ENCODE peak calls at places on chromosome 22, in four cellular contexts. One of them, this sample, is unnamed.

GRCh38 chr22:44569516-44569915 is 71.5 kb upstream of the RTL6 start:
- DNase-seq in uterus: no peak
- DNase-seq in heart left ventricle: no peak
- DNase-seq in dorsolateral prefrontal cortex: no peak
- DNase-seq in this sample: no peak

GRCh38 chr22:32996702-32997101 is 61.5 kb downstream of the SYN3 start:
- DNase-seq in heart left ventricle: peak; percentile 83
- DNase-seq in dorsolateral prefrontal cortex: no peak
- DNase-seq in uterus: peak; percentile 34
- DNase-seq in this sample: no peak

GRCh38 chr22:48858856-48859255 is 968.8 kb downstream of the BRD1 start:
- DNase-seq in dorsolateral prefrontal cortex: no peak
- DNase-seq in uterus: no peak
- DNase-seq in heart left ventricle: no peak
- DNase-seq in this sample: peak; percentile 11

GRCh38 chr22:50183141-50183971 is 2.4 kb upstream of the TRABD start:
- DNase-seq in heart left ventricle: peak; percentile 29
- DNase-seq in dorsolateral prefrontal cortex: no peak
- DNase-seq in uterus: no peak
- DNase-seq in this sample: no peak

GRCh38 chr22:42138972-42139371 is 8.4 kb upstream of the CYP2D6 start:
- DNase-seq in uterus: no peak
- DNase-seq in dorsolateral prefrontal cortex: no peak
- DNase-seq in heart left ventricle: no peak
- DNase-seq in this sample: no peak

GRCh38 chr22:35313311-35314121 is 13.8 kb downstream of the TOM1 start:
- DNase-seq in dorsolateral prefrontal cortex: no peak
- DNase-seq in uterus: peak; percentile 48
- DNase-seq in heart left ventricle: peak; percentile 81
- DNase-seq in this sample: peak; percentile 73

GRCh38 chr22:29524440-29525191 is 28.9 kb downstream of the THOC5 start:
- DNase-seq in heart left ventricle: peak; percentile 37
- DNase-seq in uterus: no peak
- DNase-seq in dorsolateral prefrontal cortex: no peak
- DNase-seq in this sample: no peak

GRCh38 chr22:30423296-30423958 is 2.1 kb upstream of the MTFP1 start:
- DNase-seq in dorsolateral prefrontal cortex: peak; percentile 31
- DNase-seq in heart left ventricle: peak; percentile 86
- DNase-seq in uterus: peak; percentile 53
- DNase-seq in this sample: no peak

GRCh38 chr22:47618611-47619010 is 856.2 kb downstream of the TBC1D22A start:
- DNase-seq in uterus: no peak
- DNase-seq in dorsolateral prefrontal cortex: no peak
- DNase-seq in heart left ventricle: no peak
- DNase-seq in this sample: peak; percentile 46

GRCh38 chr22:37169947-37170688 is 17.9 kb downstream of the C1QTNF6 start:
- DNase-seq in uterus: no peak
- DNase-seq in heart left ventricle: peak; percentile 12
- DNase-seq in dorsolateral prefrontal cortex: peak; percentile 13
- DNase-seq in this sample: peak; percentile 50

GRCh38 chr22:23258826-23259170 is 78.5 kb downstream of the BCR start:
- DNase-seq in dorsolateral prefrontal cortex: no peak
- DNase-seq in heart left ventricle: no peak
- DNase-seq in uterus: no peak
- DNase-seq in this sample: no peak

GRCh38 chr22:24996420-24996952 is 44.0 kb downstream of the KIAA1671 start:
- DNase-seq in uterus: no peak
- DNase-seq in dorsolateral prefrontal cortex: no peak
- DNase-seq in heart left ventricle: peak; percentile 53
- DNase-seq in this sample: no peak

GRCh38 chr22:49091451-49091850 is 736.2 kb downstream of the BRD1 start:
- DNase-seq in heart left ventricle: no peak
- DNase-seq in dorsolateral prefrontal cortex: no peak
- DNase-seq in uterus: no peak
- DNase-seq in this sample: no peak

GRCh38 chr22:31586137-31586920 is 75.7 kb downstream of the PISD start:
- DNase-seq in heart left ventricle: no peak
- DNase-seq in dorsolateral prefrontal cortex: no peak
- DNase-seq in uterus: no peak
- DNase-seq in this sample: no peak

GRCh38 chr22:29581799-29582198 is 886 bp upstream of the NIPSNAP1 start:
- DNase-seq in dorsolateral prefrontal cortex: no peak
- DNase-seq in heart left ventricle: no peak
- DNase-seq in uterus: no peak
- DNase-seq in this sample: no peak

GRCh38 chr22:49811014-49811791 is 16.5 kb downstream of the BRD1 start:
- DNase-seq in uterus: no peak
- DNase-seq in dorsolateral prefrontal cortex: no peak
- DNase-seq in heart left ventricle: peak; percentile 15
- DNase-seq in this sample: no peak

GRCh38 chr22:35516723-35517122 is 23.9 kb upstream of the RASD2 start:
- DNase-seq in uterus: no peak
- DNase-seq in heart left ventricle: no peak
- DNase-seq in dorsolateral prefrontal cortex: no peak
- DNase-seq in this sample: no peak

GRCh38 chr22:29784451-29785361 is 17.5 kb downstream of the UQCR10 start:
- DNase-seq in heart left ventricle: no peak
- DNase-seq in uterus: no peak
- DNase-seq in dorsolateral prefrontal cortex: no peak
- DNase-seq in this sample: no peak

GRCh38 chr22:49922484-49922883 is 4.0 kb downstream of the CRELD2 start:
- DNase-seq in uterus: no peak
- DNase-seq in dorsolateral prefrontal cortex: no peak
- DNase-seq in heart left ventricle: no peak
- DNase-seq in this sample: no peak

GRCh38 chr22:49106136-49106930 is 721.3 kb downstream of the BRD1 start:
- DNase-seq in uterus: no peak
- DNase-seq in heart left ventricle: no peak
- DNase-seq in dorsolateral prefrontal cortex: no peak
- DNase-seq in this sample: no peak

GRCh38 chr22:50719814-50720300 is 18.1 kb upstream of the ACR start:
- DNase-seq in heart left ventricle: no peak
- DNase-seq in uterus: no peak
- DNase-seq in dorsolateral prefrontal cortex: no peak
- DNase-seq in this sample: no peak

GRCh38 chr22:49767355-49768062 is 60.2 kb downstream of the BRD1 start:
- DNase-seq in heart left ventricle: no peak
- DNase-seq in uterus: no peak
- DNase-seq in dorsolateral prefrontal cortex: no peak
- DNase-seq in this sample: peak; percentile 61

GRCh38 chr22:35630387-35630793 is 13.3 kb upstream of the MB start:
- DNase-seq in dorsolateral prefrontal cortex: no peak
- DNase-seq in uterus: peak; percentile 39
- DNase-seq in heart left ventricle: no peak
- DNase-seq in this sample: no peak

DNA sequence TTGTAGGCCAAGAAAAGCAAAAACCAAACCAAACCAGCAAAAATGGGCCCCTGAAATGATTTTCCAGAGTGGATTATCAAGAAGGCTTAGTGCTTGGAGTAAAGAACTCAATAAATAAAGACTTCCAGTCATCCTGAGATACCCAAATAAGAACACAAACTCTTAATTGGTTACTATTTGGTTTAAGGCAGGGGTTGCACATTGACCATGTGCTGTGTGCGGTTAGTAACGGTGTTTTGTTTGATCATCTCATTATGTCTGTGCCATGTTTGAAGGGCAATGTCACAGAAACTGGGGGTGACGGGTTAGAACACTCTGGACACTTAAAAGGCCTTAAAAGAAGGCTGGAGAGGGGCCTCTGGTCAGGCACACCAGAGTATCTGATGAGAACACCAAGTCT is 9.7 kb upstream of the MICAL3 start:
- DNase-seq in heart left ventricle: no peak
- DNase-seq in dorsolateral prefrontal cortex: no peak
- DNase-seq in uterus: no peak
- DNase-seq in this sample: no peak
- H3K27ac ChIP-seq in heart left ventricle: peak overlapping the region; percentile 52
- H3K27ac ChIP-seq in dorsolateral prefrontal cortex: peak overlapping the region; percentile 18
- H3K27ac ChIP-seq in uterus: peak overlapping the region; percentile 77
- H3K27ac ChIP-seq in this sample: peak overlapping the region; percentile 89

GRCh38 chr22:20187777-20188566 is 37.1 kb upstream of the CCDC188 start:
- DNase-seq in heart left ventricle: no peak
- DNase-seq in uterus: no peak
- DNase-seq in dorsolateral prefrontal cortex: no peak
- DNase-seq in this sample: no peak

GRCh38 chr22:20186871-20187546 is 36.2 kb upstream of the CCDC188 start:
- DNase-seq in dorsolateral prefrontal cortex: no peak
- DNase-seq in heart left ventricle: no peak
- DNase-seq in uterus: no peak
- DNase-seq in this sample: no peak

GRCh38 chr22:20184501-20185145 is 33.8 kb upstream of the CCDC188 start:
- DNase-seq in uterus: no peak
- DNase-seq in heart left ventricle: no peak
- DNase-seq in dorsolateral prefrontal cortex: no peak
- DNase-seq in this sample: no peak

GRCh38 chr22:20185750-20186149 is 34.9 kb upstream of the CCDC188 start:
- DNase-seq in uterus: no peak
- DNase-seq in dorsolateral prefrontal cortex: no peak
- DNase-seq in heart left ventricle: no peak
- DNase-seq in this sample: no peak

DNA sequence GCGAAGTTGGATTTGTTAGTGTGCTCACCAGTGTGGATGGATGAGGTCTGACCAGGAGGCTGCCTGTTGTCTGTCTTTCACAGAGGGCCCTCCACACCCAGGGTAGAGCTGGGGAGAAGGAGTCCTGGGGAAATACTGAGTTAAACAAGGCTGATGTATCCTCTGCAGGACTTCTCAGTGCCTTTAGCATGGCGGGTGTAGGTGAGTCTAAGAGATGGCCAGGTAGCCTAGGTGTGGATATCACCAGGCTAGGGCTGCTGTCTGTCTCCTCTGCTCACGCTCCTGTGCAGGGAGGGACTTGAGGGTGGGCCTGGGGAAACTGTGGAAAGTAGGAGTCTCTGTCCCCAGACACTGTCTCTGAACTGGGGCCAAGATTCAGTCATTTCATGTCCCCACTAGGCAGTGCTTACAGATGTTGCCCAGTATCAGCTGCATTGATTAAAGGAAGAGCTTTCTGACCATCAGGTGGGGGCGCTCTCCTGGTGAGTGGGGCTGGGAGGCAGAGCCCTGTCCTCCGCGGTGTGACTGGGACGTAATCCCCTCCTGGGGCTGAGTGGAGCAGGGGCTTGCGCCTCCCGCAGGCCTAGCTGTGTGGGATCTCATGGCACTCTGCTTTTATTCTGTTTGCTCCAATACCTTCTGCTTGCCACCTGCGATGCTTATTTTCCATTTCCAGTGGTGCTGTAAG is 35.5 kb upstream of the CCDC188 start:
- DNase-seq in heart left ventricle: no peak
- DNase-seq in uterus: no peak
- DNase-seq in dorsolateral prefrontal cortex: no peak
- DNase-seq in this sample: no peak
- TF ChIP-seq CTCF in heart left ventricle: no peak
- TF ChIP-seq CTCF in uterus: no peak
- TF ChIP-seq CTCF in dorsolateral prefrontal cortex: no peak
- TF ChIP-seq CTCF in this sample: no peak

DNA sequence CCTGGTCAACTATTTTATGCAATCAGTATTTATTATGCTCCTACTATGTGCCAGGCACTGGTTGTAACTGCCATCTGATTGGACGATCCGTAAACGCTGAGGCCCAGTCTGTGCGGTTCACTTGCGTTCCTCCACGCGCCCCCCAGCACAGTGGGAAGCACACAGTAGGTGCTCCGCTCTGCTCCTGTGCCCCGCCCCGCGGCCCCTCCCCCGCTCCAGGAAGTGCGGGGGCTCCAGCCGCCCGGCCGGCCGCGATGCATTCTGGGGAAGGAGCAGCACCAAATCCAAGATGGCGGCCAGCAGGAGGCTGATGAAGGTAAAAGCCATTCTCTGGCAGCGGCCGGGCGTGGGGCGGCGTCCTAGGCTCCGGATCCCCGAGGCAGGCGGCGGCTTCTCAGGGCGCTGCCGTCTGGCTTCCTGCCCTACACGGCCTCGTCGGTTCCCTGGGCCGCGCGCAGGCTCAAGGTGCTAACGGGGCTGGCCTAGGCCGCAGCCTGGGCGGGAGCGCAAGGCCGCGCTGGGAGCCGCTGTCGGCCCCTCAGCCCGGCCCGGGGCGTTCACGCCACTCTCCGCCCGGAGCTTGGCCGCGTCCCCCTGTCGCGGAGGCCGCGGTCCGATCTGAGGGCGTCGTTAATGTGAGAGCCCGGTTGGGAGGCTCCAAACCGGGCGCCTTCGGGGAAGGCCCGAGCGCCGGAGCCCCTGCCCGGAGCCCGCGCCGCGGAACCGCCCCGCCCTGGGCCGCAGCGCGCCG is at the start of gene UBE2L3:
- DNase-seq in dorsolateral prefrontal cortex: peak; percentile 67
- DNase-seq in uterus: peak; percentile 78
- DNase-seq in heart left ventricle: peak; percentile 88
- DNase-seq in this sample: peak; percentile 83
- H3K4me3 ChIP-seq in dorsolateral prefrontal cortex: peak within 1 kb of the TSS; percentile 99
- H3K4me3 ChIP-seq in uterus: peak within 1 kb of the TSS; percentile 56
- H3K4me3 ChIP-seq in heart left ventricle: peak within 1 kb of the TSS; percentile 94
- H3K4me3 ChIP-seq in this sample: peak within 1 kb of the TSS; percentile 81

DNA sequence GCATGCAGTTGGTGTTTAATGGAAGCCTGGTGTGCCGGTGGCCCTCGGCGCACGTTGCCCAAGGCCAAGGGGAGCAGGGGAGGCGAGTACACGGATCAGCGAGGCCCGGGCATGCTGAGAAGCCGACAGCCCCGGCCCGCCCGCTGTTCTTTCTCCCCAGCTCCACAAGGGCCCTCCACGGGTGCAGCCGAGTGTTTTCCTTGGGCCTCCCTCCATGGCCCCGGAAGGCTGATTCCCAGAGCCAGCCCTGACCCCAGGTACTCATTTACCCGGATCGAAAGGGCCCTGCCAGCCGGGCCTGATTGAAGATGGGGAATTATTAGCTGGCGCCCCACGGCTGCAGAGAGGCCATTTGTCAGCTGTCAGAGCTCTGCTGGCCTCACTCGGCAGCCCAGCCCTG is 53.1 kb downstream of the WNT7B start:
- DNase-seq in uterus: no peak
- DNase-seq in dorsolateral prefrontal cortex: no peak
- DNase-seq in heart left ventricle: no peak
- DNase-seq in this sample: no peak
- H3K27ac ChIP-seq in uterus: no peak overlapping the region
- H3K27ac ChIP-seq in dorsolateral prefrontal cortex: no peak overlapping the region
- H3K27ac ChIP-seq in heart left ventricle: no peak overlapping the region
- H3K27ac ChIP-seq in this sample: no peak overlapping the region

GRCh38 chr22:26409705-26410376 is 19.2 kb upstream of the ASPHD2 start:
- DNase-seq in heart left ventricle: no peak
- DNase-seq in dorsolateral prefrontal cortex: no peak
- DNase-seq in uterus: no peak
- DNase-seq in this sample: no peak
- TF ChIP-seq CTCF in heart left ventricle: no peak
- TF ChIP-seq CTCF in dorsolateral prefrontal cortex: no peak
- TF ChIP-seq CTCF in uterus: no peak
- TF ChIP-seq CTCF in this sample: no peak

DNA sequence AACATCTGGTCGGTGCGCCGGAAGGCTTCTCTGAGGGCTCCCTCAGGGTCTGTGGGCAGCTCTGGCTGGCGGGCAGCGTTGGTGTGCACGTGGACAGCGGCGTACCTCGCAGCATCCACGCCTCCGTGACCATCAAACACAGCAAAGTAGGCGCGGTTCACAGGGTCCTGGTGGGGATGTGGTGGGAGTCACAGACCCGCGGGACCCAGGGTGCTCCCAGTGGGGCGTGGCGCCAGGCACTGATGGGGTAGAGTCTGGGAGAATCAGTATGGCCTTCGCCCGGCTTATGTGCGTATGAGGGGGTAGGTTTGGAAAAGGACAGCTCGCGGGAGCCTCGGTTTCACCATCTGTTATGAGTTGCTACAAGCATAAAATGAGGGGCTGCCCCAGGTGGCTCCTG is 19.2 kb downstream of the PPM1F start:
- DNase-seq in heart left ventricle: no peak
- DNase-seq in uterus: no peak
- DNase-seq in dorsolateral prefrontal cortex: no peak
- DNase-seq in this sample: no peak
- H3K4me3 ChIP-seq in heart left ventricle: no peak overlapping the region
- H3K4me3 ChIP-seq in uterus: no peak overlapping the region
- H3K4me3 ChIP-seq in dorsolateral prefrontal cortex: no peak overlapping the region
- H3K4me3 ChIP-seq in this sample: no peak overlapping the region